ENCODE peak calls at places on chromosome 1, in six cellular contexts. X, T, S, C, D and Y are unnamed samples.

GRCh38 chr1:46576564-46576963 is 25.1 kb upstream of the KNCN start:
- DNase-seq in X (no peak), T (no peak), S (no peak), C (no peak), D (no peak), Y (no peak)

GRCh38 chr1:9319789-9320519 is 27.3 kb downstream of the SPSB1 start:
- DNase-seq in X (no peak), T (no peak), S (no peak), C (no peak), D (no peak), Y (no peak)

GRCh38 chr1:27119270-27119618 is 35.7 kb downstream of the SLC9A1 start:
- DNase-seq in X (peak), T (no peak), S (no peak), C (no peak), D (peak), Y (no peak)

GRCh38 chr1:233065655-233066054 is 115.2 kb downstream of the NTPCR start:
- DNase-seq in X (no peak), T (no peak), S (no peak), C (no peak), D (no peak), Y (no peak)

GRCh38 chr1:74356493-74356892 is 121.3 kb downstream of the TNNI3K start:
- DNase-seq in X (no peak), T (no peak), S (no peak), C (peak), D (no peak), Y (no peak)

GRCh38 chr1:115063238-115063901 is 25.9 kb downstream of the TSPAN2 start:
- DNase-seq in X (no peak), T (no peak), S (no peak), C (no peak), D (no peak), Y (no peak)

GRCh38 chr1:211736351-211736915 is 61.0 kb upstream of the NEK2 start:
- DNase-seq in X (no peak), T (no peak), S (no peak), C (no peak), D (no peak), Y (no peak)

GRCh38 chr1:61301824-61302652 is 219.7 kb downstream of the NFIA start:
- DNase-seq in X (peak), T (no peak), S (peak), C (peak), D (no peak), Y (peak)

GRCh38 chr1:32939655-32940371 is 24.8 kb downstream of the RNF19B start:
- DNase-seq in X (peak), T (peak), S (peak), C (peak), D (no peak), Y (peak)

GRCh38 chr1:101463195-101463594 is 226.4 kb downstream of the S1PR1 start:
- DNase-seq in X (no peak), T (no peak), S (no peak), C (no peak), D (no peak), Y (no peak)

GRCh38 chr1:169610110-169610509 is 19.8 kb downstream of the SELP start:
- DNase-seq in X (no peak), T (no peak), S (no peak), C (no peak), D (no peak), Y (no peak)